ENCODE peak calls at places on chromosomes 6 and 20, in four cellular contexts. B, S, P and O are unnamed samples.

GRCh38 chr6:164325168-164325567 is 910.6 kb downstream of the QKI start:
- DNase-seq in B (no peak), S (no peak), P (no peak), O (no peak)

GRCh38 chr20:23160536-23161243 is 74.6 kb upstream of the CD93 start:
- DNase-seq in B (no peak), S (no peak), P (no peak), O (no peak)

GRCh38 chr6:147063469-147064031 is 140.7 kb upstream of the STXBP5 start:
- DNase-seq in B (no peak), S (no peak), P (no peak), O (no peak)

GRCh38 chr6:147806697-147807096 is 298.2 kb downstream of the SAMD5 start:
- DNase-seq in B (no peak), S (no peak), P (no peak), O (no peak)

GRCh38 chr6:39678914-39679313 is 46.3 kb downstream of the KIF6 start:
- DNase-seq in B (no peak), S (no peak), P (no peak), O (no peak)

GRCh38 chr20:10962937-10963336 is 289.1 kb upstream of the JAG1 start:
- DNase-seq in B (no peak), S (no peak), P (no peak), O (no peak)

GRCh38 chr20:14599613-14600012 is 262.2 kb upstream of the FLRT3 start:
- DNase-seq in B (no peak), S (no peak), P (no peak), O (no peak)

GRCh38 chr6:19013011-19013410 is 625.9 kb downstream of the RNF144B start:
- DNase-seq in B (no peak), S (no peak), P (no peak), O (no peak)

GRCh38 chr6:161010418-161010817 is 18.8 kb downstream of the MAP3K4 start:
- DNase-seq in B (no peak), S (no peak), P (no peak), O (no peak)

GRCh38 chr6:13663986-13664385 is 47.6 kb downstream of the RANBP9 start:
- DNase-seq in B (no peak), S (no peak), P (no peak), O (no peak)

GRCh38 chr20:13338999-13339411 is 117.9 kb downstream of the ISM1 start:
- DNase-seq in B (no peak), S (no peak), P (no peak), O (no peak)

GRCh38 chr6:101539510-101540245 is 146.2 kb downstream of the GRIK2 start:
- DNase-seq in B (no peak), S (no peak), P (no peak), O (no peak)

GRCh38 chr6:56749632-56750151 is 107.0 kb upstream of the DST start:
- DNase-seq in B (no peak), S (no peak), P (no peak), O (no peak)

GRCh38 chr6:81767163-81768000 is 14.9 kb upstream of the TENT5A start:
- DNase-seq in B (no peak), S (no peak), P (no peak), O (no peak)

GRCh38 chr6:134162932-134163331 is 110.5 kb upstream of the SLC2A12 start:
- DNase-seq in B (no peak), S (no peak), P (no peak), O (no peak)

GRCh38 chr6:151675746-151676459 is 131.6 kb upstream of the ESR1 start:
- DNase-seq in B (peak), S (no peak), P (peak), O (peak)

GRCh38 chr6:109002100-109002697 is 92.4 kb downstream of the SESN1 start:
- DNase-seq in B (no peak), S (no peak), P (no peak), O (no peak)

GRCh38 chr20:62704341-62704948 is 4.2 kb upstream of the NTSR1 start:
- DNase-seq in B (no peak), S (peak), P (no peak), O (no peak)